ENCODE peak calls at places on chromosome 18, in six cellular contexts. One of them, this sample, is unnamed.

GRCh38 chr18:79899609-79900435 is 51.6 kb downstream of the SLC66A2 start:
- DNase-seq in tibial nerve: peak; percentile 10
- DNase-seq in Daoy: no peak
- DNase-seq in stimulated activated naive CD4-positive, alpha-beta T cell treated with Interleukin-2 at 50 U/mL for 16 hours: no peak
- DNase-seq in foreskin fibroblast: no peak
- DNase-seq in stimulated activated CD8-positive, alpha-beta memory T cell treated with anti-CD3 and anti-CD28 coated beads, Interleukin-4, amount 100 ng/mL, for 1 hour: no peak
- DNase-seq in this sample: no peak

GRCh38 chr18:45441110-45441842 is 174.0 kb upstream of the SLC14A2 start:
- DNase-seq in tibial nerve: no peak
- DNase-seq in Daoy: no peak
- DNase-seq in stimulated activated naive CD4-positive, alpha-beta T cell treated with Interleukin-2 at 50 U/mL for 16 hours: no peak
- DNase-seq in foreskin fibroblast: peak; percentile 9
- DNase-seq in stimulated activated CD8-positive, alpha-beta memory T cell treated with anti-CD3 and anti-CD28 coated beads, Interleukin-4, amount 100 ng/mL, for 1 hour: no peak
- DNase-seq in this sample: no peak

GRCh38 chr18:45423664-45424063 is 191.6 kb upstream of the SLC14A2 start:
- DNase-seq in tibial nerve: no peak
- DNase-seq in Daoy: no peak
- DNase-seq in stimulated activated naive CD4-positive, alpha-beta T cell treated with Interleukin-2 at 50 U/mL for 16 hours: no peak
- DNase-seq in foreskin fibroblast: no peak
- DNase-seq in stimulated activated CD8-positive, alpha-beta memory T cell treated with anti-CD3 and anti-CD28 coated beads, Interleukin-4, amount 100 ng/mL, for 1 hour: no peak
- DNase-seq in this sample: peak; percentile 2

GRCh38 chr18:79345366-79345765 is 50.4 kb upstream of the NFATC1 start:
- DNase-seq in tibial nerve: no peak
- DNase-seq in Daoy: no peak
- DNase-seq in stimulated activated naive CD4-positive, alpha-beta T cell treated with Interleukin-2 at 50 U/mL for 16 hours: no peak
- DNase-seq in foreskin fibroblast: no peak
- DNase-seq in stimulated activated CD8-positive, alpha-beta memory T cell treated with anti-CD3 and anti-CD28 coated beads, Interleukin-4, amount 100 ng/mL, for 1 hour: no peak
- DNase-seq in this sample: no peak

GRCh38 chr18:8562065-8562464 is 47.2 kb upstream of the RAB12 start:
- DNase-seq in tibial nerve: no peak
- DNase-seq in Daoy: no peak
- DNase-seq in stimulated activated naive CD4-positive, alpha-beta T cell treated with Interleukin-2 at 50 U/mL for 16 hours: no peak
- DNase-seq in foreskin fibroblast: no peak
- DNase-seq in stimulated activated CD8-positive, alpha-beta memory T cell treated with anti-CD3 and anti-CD28 coated beads, Interleukin-4, amount 100 ng/mL, for 1 hour: no peak
- DNase-seq in this sample: no peak

GRCh38 chr18:69961718-69962117 is 14.0 kb upstream of the CD226 start:
- DNase-seq in tibial nerve: no peak
- DNase-seq in Daoy: no peak
- DNase-seq in stimulated activated naive CD4-positive, alpha-beta T cell treated with Interleukin-2 at 50 U/mL for 16 hours: no peak
- DNase-seq in foreskin fibroblast: no peak
- DNase-seq in stimulated activated CD8-positive, alpha-beta memory T cell treated with anti-CD3 and anti-CD28 coated beads, Interleukin-4, amount 100 ng/mL, for 1 hour: no peak
- DNase-seq in this sample: no peak

GRCh38 chr18:12295389-12296086 is 12.5 kb upstream of the TUBB6 start:
- DNase-seq in tibial nerve: no peak
- DNase-seq in Daoy: no peak
- DNase-seq in stimulated activated naive CD4-positive, alpha-beta T cell treated with Interleukin-2 at 50 U/mL for 16 hours: no peak
- DNase-seq in foreskin fibroblast: peak; percentile 65
- DNase-seq in stimulated activated CD8-positive, alpha-beta memory T cell treated with anti-CD3 and anti-CD28 coated beads, Interleukin-4, amount 100 ng/mL, for 1 hour: no peak
- DNase-seq in this sample: no peak

GRCh38 chr18:35458677-35459441 is 38.9 kb downstream of the INO80C start:
- DNase-seq in tibial nerve: no peak
- DNase-seq in Daoy: peak; percentile 90
- DNase-seq in stimulated activated naive CD4-positive, alpha-beta T cell treated with Interleukin-2 at 50 U/mL for 16 hours: no peak
- DNase-seq in foreskin fibroblast: peak; percentile 62
- DNase-seq in stimulated activated CD8-positive, alpha-beta memory T cell treated with anti-CD3 and anti-CD28 coated beads, Interleukin-4, amount 100 ng/mL, for 1 hour: no peak
- DNase-seq in this sample: no peak

GRCh38 chr18:26614374-26614773 is 66.0 kb upstream of the KCTD1 start:
- DNase-seq in tibial nerve: no peak
- DNase-seq in Daoy: no peak
- DNase-seq in stimulated activated naive CD4-positive, alpha-beta T cell treated with Interleukin-2 at 50 U/mL for 16 hours: no peak
- DNase-seq in foreskin fibroblast: no peak
- DNase-seq in stimulated activated CD8-positive, alpha-beta memory T cell treated with anti-CD3 and anti-CD28 coated beads, Interleukin-4, amount 100 ng/mL, for 1 hour: no peak
- DNase-seq in this sample: no peak

GRCh38 chr18:79401494-79402208 is 5.9 kb downstream of the NFATC1 start:
- DNase-seq in tibial nerve: no peak
- DNase-seq in Daoy: no peak
- DNase-seq in stimulated activated naive CD4-positive, alpha-beta T cell treated with Interleukin-2 at 50 U/mL for 16 hours: no peak
- DNase-seq in foreskin fibroblast: no peak
- DNase-seq in stimulated activated CD8-positive, alpha-beta memory T cell treated with anti-CD3 and anti-CD28 coated beads, Interleukin-4, amount 100 ng/mL, for 1 hour: no peak
- DNase-seq in this sample: no peak

GRCh38 chr18:48142353-48142752 is 211.9 kb upstream of the SMAD2 start:
- DNase-seq in tibial nerve: no peak
- DNase-seq in Daoy: no peak
- DNase-seq in stimulated activated naive CD4-positive, alpha-beta T cell treated with Interleukin-2 at 50 U/mL for 16 hours: no peak
- DNase-seq in foreskin fibroblast: no peak
- DNase-seq in stimulated activated CD8-positive, alpha-beta memory T cell treated with anti-CD3 and anti-CD28 coated beads, Interleukin-4, amount 100 ng/mL, for 1 hour: no peak
- DNase-seq in this sample: no peak

GRCh38 chr18:38312532-38312931 is 746.9 kb upstream of the CELF4 start:
- DNase-seq in tibial nerve: no peak
- DNase-seq in Daoy: no peak
- DNase-seq in stimulated activated naive CD4-positive, alpha-beta T cell treated with Interleukin-2 at 50 U/mL for 16 hours: no peak
- DNase-seq in foreskin fibroblast: no peak
- DNase-seq in stimulated activated CD8-positive, alpha-beta memory T cell treated with anti-CD3 and anti-CD28 coated beads, Interleukin-4, amount 100 ng/mL, for 1 hour: no peak
- DNase-seq in this sample: no peak

GRCh38 chr18:31789409-31789808 is 28.7 kb upstream of the SLC25A52 start:
- DNase-seq in tibial nerve: no peak
- DNase-seq in Daoy: no peak
- DNase-seq in stimulated activated naive CD4-positive, alpha-beta T cell treated with Interleukin-2 at 50 U/mL for 16 hours: no peak
- DNase-seq in foreskin fibroblast: no peak
- DNase-seq in stimulated activated CD8-positive, alpha-beta memory T cell treated with anti-CD3 and anti-CD28 coated beads, Interleukin-4, amount 100 ng/mL, for 1 hour: no peak
- DNase-seq in this sample: no peak

GRCh38 chr18:80177128-80177527 is 68.1 kb downstream of the ADNP2 start:
- DNase-seq in tibial nerve: no peak
- DNase-seq in Daoy: no peak
- DNase-seq in stimulated activated naive CD4-positive, alpha-beta T cell treated with Interleukin-2 at 50 U/mL for 16 hours: no peak
- DNase-seq in foreskin fibroblast: no peak
- DNase-seq in stimulated activated CD8-positive, alpha-beta memory T cell treated with anti-CD3 and anti-CD28 coated beads, Interleukin-4, amount 100 ng/mL, for 1 hour: no peak
- DNase-seq in this sample: no peak

GRCh38 chr18:75161629-75162028 is 47.3 kb downstream of the PTGR3 start:
- DNase-seq in tibial nerve: no peak
- DNase-seq in Daoy: peak; percentile 81
- DNase-seq in stimulated activated naive CD4-positive, alpha-beta T cell treated with Interleukin-2 at 50 U/mL for 16 hours: no peak
- DNase-seq in foreskin fibroblast: no peak
- DNase-seq in stimulated activated CD8-positive, alpha-beta memory T cell treated with anti-CD3 and anti-CD28 coated beads, Interleukin-4, amount 100 ng/mL, for 1 hour: no peak
- DNase-seq in this sample: no peak

GRCh38 chr18:54284967-54285785 is 15.9 kb downstream of the POLI start:
- DNase-seq in tibial nerve: no peak
- DNase-seq in Daoy: peak; percentile 46
- DNase-seq in stimulated activated naive CD4-positive, alpha-beta T cell treated with Interleukin-2 at 50 U/mL for 16 hours: peak; percentile 76
- DNase-seq in foreskin fibroblast: peak; percentile 62
- DNase-seq in stimulated activated CD8-positive, alpha-beta memory T cell treated with anti-CD3 and anti-CD28 coated beads, Interleukin-4, amount 100 ng/mL, for 1 hour: no peak
- DNase-seq in this sample: no peak

GRCh38 chr18:3500016-3500415 is 50.0 kb downstream of the TGIF1 start:
- DNase-seq in tibial nerve: no peak
- DNase-seq in Daoy: no peak
- DNase-seq in stimulated activated naive CD4-positive, alpha-beta T cell treated with Interleukin-2 at 50 U/mL for 16 hours: no peak
- DNase-seq in foreskin fibroblast: no peak
- DNase-seq in stimulated activated CD8-positive, alpha-beta memory T cell treated with anti-CD3 and anti-CD28 coated beads, Interleukin-4, amount 100 ng/mL, for 1 hour: no peak
- DNase-seq in this sample: no peak

GRCh38 chr18:67730884-67731283 is 214.4 kb upstream of the DSEL start:
- DNase-seq in tibial nerve: no peak
- DNase-seq in Daoy: no peak
- DNase-seq in stimulated activated naive CD4-positive, alpha-beta T cell treated with Interleukin-2 at 50 U/mL for 16 hours: no peak
- DNase-seq in foreskin fibroblast: peak; percentile 82
- DNase-seq in stimulated activated CD8-positive, alpha-beta memory T cell treated with anti-CD3 and anti-CD28 coated beads, Interleukin-4, amount 100 ng/mL, for 1 hour: no peak
- DNase-seq in this sample: no peak

GRCh38 chr18:58321986-58322385 is 278.0 kb downstream of the NEDD4L start:
- DNase-seq in tibial nerve: no peak
- DNase-seq in Daoy: peak; percentile 77
- DNase-seq in stimulated activated naive CD4-positive, alpha-beta T cell treated with Interleukin-2 at 50 U/mL for 16 hours: peak; percentile 41
- DNase-seq in foreskin fibroblast: peak; percentile 69
- DNase-seq in stimulated activated CD8-positive, alpha-beta memory T cell treated with anti-CD3 and anti-CD28 coated beads, Interleukin-4, amount 100 ng/mL, for 1 hour: no peak
- DNase-seq in this sample: peak; percentile 47

GRCh38 chr18:31819106-31819924 is 58.6 kb upstream of the SLC25A52 start:
- DNase-seq in tibial nerve: no peak
- DNase-seq in Daoy: peak; percentile 9
- DNase-seq in stimulated activated naive CD4-positive, alpha-beta T cell treated with Interleukin-2 at 50 U/mL for 16 hours: no peak
- DNase-seq in foreskin fibroblast: peak; percentile 16
- DNase-seq in stimulated activated CD8-positive, alpha-beta memory T cell treated with anti-CD3 and anti-CD28 coated beads, Interleukin-4, amount 100 ng/mL, for 1 hour: no peak
- DNase-seq in this sample: peak; percentile 45

GRCh38 chr18:63237486-63237885 is 82.1 kb downstream of the BCL2 start:
- DNase-seq in tibial nerve: no peak
- DNase-seq in Daoy: peak; percentile 29
- DNase-seq in stimulated activated naive CD4-positive, alpha-beta T cell treated with Interleukin-2 at 50 U/mL for 16 hours: no peak
- DNase-seq in foreskin fibroblast: peak; percentile 32
- DNase-seq in stimulated activated CD8-positive, alpha-beta memory T cell treated with anti-CD3 and anti-CD28 coated beads, Interleukin-4, amount 100 ng/mL, for 1 hour: no peak
- DNase-seq in this sample: no peak

GRCh38 chr18:53375641-53376040 is 848.8 kb downstream of the MBD2 start:
- DNase-seq in tibial nerve: no peak
- DNase-seq in Daoy: no peak
- DNase-seq in stimulated activated naive CD4-positive, alpha-beta T cell treated with Interleukin-2 at 50 U/mL for 16 hours: no peak
- DNase-seq in foreskin fibroblast: no peak
- DNase-seq in stimulated activated CD8-positive, alpha-beta memory T cell treated with anti-CD3 and anti-CD28 coated beads, Interleukin-4, amount 100 ng/mL, for 1 hour: no peak
- DNase-seq in this sample: no peak

GRCh38 chr18:78995740-78996395 is 16.2 kb downstream of the SALL3 start:
- DNase-seq in tibial nerve: no peak
- DNase-seq in Daoy: peak; percentile 25
- DNase-seq in stimulated activated naive CD4-positive, alpha-beta T cell treated with Interleukin-2 at 50 U/mL for 16 hours: no peak
- DNase-seq in foreskin fibroblast: no peak
- DNase-seq in stimulated activated CD8-positive, alpha-beta memory T cell treated with anti-CD3 and anti-CD28 coated beads, Interleukin-4, amount 100 ng/mL, for 1 hour: no peak
- DNase-seq in this sample: no peak

GRCh38 chr18:41324934-41325333 is 630.1 kb upstream of the PIK3C3 start:
- DNase-seq in tibial nerve: no peak
- DNase-seq in Daoy: no peak
- DNase-seq in stimulated activated naive CD4-positive, alpha-beta T cell treated with Interleukin-2 at 50 U/mL for 16 hours: no peak
- DNase-seq in foreskin fibroblast: peak; percentile 57
- DNase-seq in stimulated activated CD8-positive, alpha-beta memory T cell treated with anti-CD3 and anti-CD28 coated beads, Interleukin-4, amount 100 ng/mL, for 1 hour: no peak
- DNase-seq in this sample: no peak

GRCh38 chr18:32366586-32367538 is 103.8 kb downstream of the GAREM1 start:
- DNase-seq in tibial nerve: no peak
- DNase-seq in Daoy: peak; percentile 15
- DNase-seq in stimulated activated naive CD4-positive, alpha-beta T cell treated with Interleukin-2 at 50 U/mL for 16 hours: no peak
- DNase-seq in foreskin fibroblast: no peak
- DNase-seq in stimulated activated CD8-positive, alpha-beta memory T cell treated with anti-CD3 and anti-CD28 coated beads, Interleukin-4, amount 100 ng/mL, for 1 hour: no peak
- DNase-seq in this sample: no peak

GRCh38 chr18:35495821-35496368 is 1.9 kb downstream of the INO80C start:
- DNase-seq in tibial nerve: no peak
- DNase-seq in Daoy: no peak
- DNase-seq in stimulated activated naive CD4-positive, alpha-beta T cell treated with Interleukin-2 at 50 U/mL for 16 hours: no peak
- DNase-seq in foreskin fibroblast: no peak
- DNase-seq in stimulated activated CD8-positive, alpha-beta memory T cell treated with anti-CD3 and anti-CD28 coated beads, Interleukin-4, amount 100 ng/mL, for 1 hour: no peak
- DNase-seq in this sample: no peak

GRCh38 chr18:9755603-9756002 is 47.5 kb downstream of the RAB31 start:
- DNase-seq in tibial nerve: no peak
- DNase-seq in Daoy: no peak
- DNase-seq in stimulated activated naive CD4-positive, alpha-beta T cell treated with Interleukin-2 at 50 U/mL for 16 hours: no peak
- DNase-seq in foreskin fibroblast: no peak
- DNase-seq in stimulated activated CD8-positive, alpha-beta memory T cell treated with anti-CD3 and anti-CD28 coated beads, Interleukin-4, amount 100 ng/mL, for 1 hour: no peak
- DNase-seq in this sample: no peak

This sample was measured in NCI-H1694.